ENCODE peak calls at places on chromosomes 4 and X, in five cellular contexts. R is mesenchymal stem cell, N is H9, M is IMR-90, Y is H1. P is an unnamed sample.

GRCh38 chr4:116668190-116668589 is 417.2 kb downstream of the TRAM1L1 start:
- DNase-seq in R (no peak), N (no peak), M (no peak), Y (peak; percentile 51), P (no peak)

GRCh38 chr4:2804973-2805501 is 12.2 kb downstream of the SH3BP2 start:
- DNase-seq in R (no peak), N (no peak), M (no peak), Y (no peak), P (no peak)

GRCh38 chr4:123064390-123064789 is 142.0 kb upstream of the NUDT6 start:
- DNase-seq in R (no peak), N (no peak), M (peak; percentile 11), Y (no peak), P (no peak)

GRCh38 chr4:24856586-24856985 is 56.3 kb downstream of the CCDC149 start:
- DNase-seq in R (peak; percentile 80), N (no peak), M (peak; percentile 67), Y (no peak), P (no peak)

GRCh38 chr4:70880739-70881138 is 21.4 kb upstream of the MOB1B start:
- DNase-seq in R (no peak), N (no peak), M (no peak), Y (no peak), P (no peak)

GRCh38 chrX:145190801-145191389 is 56.4 kb upstream of the SPANXN1 start:
- DNase-seq in R (peak; percentile 4), N (no peak), M (no peak), Y (no peak), P (no peak)

GRCh38 chr4:90727938-90728337 is 600.7 kb downstream of the CCSER1 start:
- DNase-seq in R (no peak), N (peak; percentile 78), M (no peak), Y (no peak), P (peak; percentile 31)

GRCh38 chrX:131288738-131289511 is at the start of gene IGSF1:
- DNase-seq in R (peak; percentile 55), N (peak; percentile 90), M (no peak), Y (peak; percentile 66), P (no peak)

GRCh38 chrX:34058005-34058404 is 74.1 kb downstream of the FAM47A start:
- DNase-seq in R (no peak), N (peak; percentile 33), M (no peak), Y (peak; percentile 33), P (no peak)

GRCh38 chrX:106897259-106897658 is 5.9 kb downstream of the RIPPLY1 start:
- DNase-seq in R (no peak), N (no peak), M (peak; percentile 63), Y (no peak), P (no peak)

GRCh38 chr4:140085062-140085622 is 68.8 kb downstream of the MAML3 start:
- DNase-seq in R (peak; percentile 87), N (no peak), M (peak; percentile 56), Y (no peak), P (no peak)

GRCh38 chr4:102715057-102715456 is 45.7 kb downstream of the MANBA start:
- DNase-seq in R (no peak), N (no peak), M (no peak), Y (no peak), P (no peak)

GRCh38 chr4:1354983-1355275 is 7.9 kb downstream of the UVSSA start:
- DNase-seq in R (no peak), N (no peak), M (no peak), Y (no peak), P (no peak)

GRCh38 chr4:74933562-74934015 is 673 bp downstream of the PARM1 start:
- DNase-seq in R (peak; percentile 47), N (peak; percentile 43), M (no peak), Y (no peak), P (no peak)

GRCh38 chr4:57501715-57502114 is 391.5 kb upstream of the IGFBP7 start:
- DNase-seq in R (peak; percentile 3), N (no peak), M (peak; percentile 6), Y (no peak), P (no peak)

GRCh38 chrX:16966745-16967144 is 20.3 kb downstream of the REPS2 start:
- DNase-seq in R (no peak), N (no peak), M (no peak), Y (no peak), P (no peak)

GRCh38 chr4:163621844-163622243 is 127.4 kb downstream of the TMA16 start:
- DNase-seq in R (no peak), N (no peak), M (no peak), Y (no peak), P (no peak)

GRCh38 chrX:29297171-29297800 is 710.0 kb downstream of the IL1RAPL1 start:
- DNase-seq in R (peak; percentile 13), N (no peak), M (peak; percentile 43), Y (no peak), P (no peak)

GRCh38 chr4:178174756-178175155 is 732.5 kb upstream of the AGA start:
- DNase-seq in R (no peak), N (no peak), M (no peak), Y (no peak), P (no peak)

GRCh38 chr4:84594724-84595123 is 11.8 kb downstream of the CDS1 start:
- DNase-seq in R (no peak), N (no peak), M (no peak), Y (no peak), P (no peak)

GRCh38 chr4:103934178-103934789 is 214.5 kb upstream of the TACR3 start:
- DNase-seq in R (peak; percentile 47), N (no peak), M (peak; percentile 28), Y (no peak), P (peak; percentile 39)

DNA sequence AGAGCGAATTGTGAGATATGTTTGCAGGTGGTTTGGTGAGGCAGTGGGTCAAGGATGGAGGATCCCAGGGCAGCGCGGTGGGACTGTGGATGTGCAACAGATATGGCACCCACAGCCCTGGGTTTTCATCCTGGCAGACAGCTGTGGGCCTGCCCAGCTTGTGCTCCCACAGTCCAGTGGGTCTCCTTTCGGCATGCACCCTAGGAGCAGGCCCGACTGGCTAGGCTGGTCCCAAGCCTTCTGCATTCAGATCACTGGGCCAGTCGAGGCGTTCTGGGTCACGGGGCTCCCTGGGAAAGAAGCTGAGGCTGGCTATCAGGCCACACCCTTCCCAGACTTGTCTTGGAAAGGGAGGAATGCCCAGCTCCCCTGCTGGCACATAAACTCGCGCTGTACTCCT is 2289.6 kb downstream of the ARAP2 start:
- DNase-seq in R (no peak), N (no peak), M (no peak), Y (no peak), P (no peak)
- H3K27ac ChIP-seq in R (no peak overlapping the region), N (no peak overlapping the region), M (no peak overlapping the region), Y (no peak overlapping the region), P (no peak overlapping the region)

GRCh38 chr4:88357262-88357661 is 21.4 kb upstream of the HERC6 start:
- DNase-seq in R (no peak), N (no peak), M (no peak), Y (no peak), P (no peak)
- H3K4ac ChIP-seq in R (no peak overlapping the region), N (no peak overlapping the region), M (no peak overlapping the region), Y (no peak overlapping the region), P (no peak overlapping the region)

GRCh38 chr4:153763404-153763803 is 3.6 kb upstream of the RNF175 start:
- DNase-seq in R (no peak), N (no peak), M (no peak), Y (peak; percentile 66), P (no peak)

GRCh38 chr4:153758688-153759406 is 977 bp downstream of the RNF175 start:
- DNase-seq in R (no peak), N (no peak), M (no peak), Y (no peak), P (no peak)

GRCh38 chr4:153758136-153758535 is 1.7 kb downstream of the RNF175 start:
- DNase-seq in R (no peak), N (peak; percentile 34), M (no peak), Y (no peak), P (no peak)

GRCh38 chr4:153757407-153757806 is 2.4 kb downstream of the RNF175 start:
- DNase-seq in R (no peak), N (peak; percentile 30), M (no peak), Y (no peak), P (no peak)

DNA sequence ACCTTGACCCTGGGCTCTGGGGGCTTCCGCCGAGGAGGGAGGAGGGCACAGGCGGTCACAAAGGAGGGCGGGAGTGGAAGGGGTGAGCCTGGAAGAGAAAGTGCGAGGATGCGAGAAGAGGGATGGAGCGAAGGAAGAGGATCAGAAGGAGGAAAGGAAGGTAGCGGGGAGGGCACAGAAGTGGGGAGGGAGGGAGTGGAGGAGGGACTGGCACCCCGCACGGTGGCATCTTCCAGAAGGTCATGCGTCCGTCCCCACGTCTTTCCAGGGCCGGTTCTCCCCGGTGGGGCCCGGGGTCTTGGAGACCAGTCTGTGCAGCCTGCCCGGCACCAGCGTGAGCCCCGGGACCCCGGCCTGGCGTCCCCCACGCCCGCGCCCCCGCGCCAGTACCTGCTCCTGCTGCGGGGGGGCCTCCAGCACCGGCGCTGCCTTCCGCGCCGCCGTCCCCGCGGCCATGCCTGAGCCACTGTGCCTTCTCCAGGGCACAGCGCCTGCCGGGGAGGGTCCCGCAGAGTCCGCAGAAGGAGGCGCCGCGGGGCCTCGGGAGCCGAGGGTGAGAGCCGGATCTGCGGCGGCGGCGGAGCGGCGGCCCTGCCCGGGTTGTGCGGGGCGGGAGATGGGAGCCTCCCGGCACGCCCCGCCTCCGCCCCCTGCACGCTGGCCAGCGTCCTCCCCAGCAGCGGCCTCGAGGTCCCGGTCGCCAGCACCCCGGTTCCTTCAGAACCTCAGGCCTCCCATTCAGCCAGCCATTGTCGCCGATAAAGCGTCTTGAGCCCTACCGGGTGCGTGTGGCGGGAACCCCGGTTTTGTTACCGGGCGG is at the start of gene RNF175:
- DNase-seq in R (no peak), N (peak; percentile 63), M (no peak), Y (peak; percentile 71), P (no peak)
- H3K27ac ChIP-seq in R (no peak within 1 kb of the TSS), N (no peak within 1 kb of the TSS), M (no peak within 1 kb of the TSS), Y (peak within 1 kb of the TSS; percentile 60), P (no peak within 1 kb of the TSS)

DNA sequence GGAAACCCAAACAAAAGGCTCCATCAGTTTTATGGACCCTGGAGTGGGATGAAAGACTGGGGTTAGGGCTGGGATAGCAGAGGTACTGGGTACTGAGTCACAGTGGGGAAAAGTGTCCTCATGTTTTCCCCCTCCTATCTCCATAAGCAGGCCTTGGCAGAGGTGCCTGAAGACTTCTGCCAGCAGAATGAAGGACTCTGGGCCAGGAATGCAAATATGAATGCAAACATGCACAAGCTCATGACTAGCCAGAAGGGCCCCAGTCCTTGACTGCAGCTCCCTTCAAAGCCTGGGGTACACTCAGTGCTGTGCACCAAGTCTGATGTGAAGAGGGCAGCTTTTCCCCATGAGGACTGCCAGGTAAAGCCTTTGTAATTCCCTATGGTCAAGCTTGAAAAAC is 1512.1 kb downstream of the ARAP2 start:
- DNase-seq in R (no peak), N (no peak), M (no peak), Y (no peak), P (no peak)
- H3K4ac ChIP-seq in R (no peak overlapping the region), N (no peak overlapping the region), M (no peak overlapping the region), Y (no peak overlapping the region), P (no peak overlapping the region)

P was measured in neuronal stem cell.